ENCODE peak calls at places on chromosomes 6 and 20, in seven cellular contexts. F is ovary, G is prostate gland, U is HCT116, S is uterus, W is heart left ventricle, X is A549. H is an unnamed sample. For H3K4me1 and H3K9me3, the result is how much of the 10 kb centered on the place peaks cover.

GRCh38 chr6:53986165-53986720 is 125.0 kb upstream of the MLIP start:
- DNase-seq in F (no peak), G (peak), U (peak), S (no peak), W (peak), X (peak), H (no peak)

GRCh38 chr20:17912916-17913315 is 55.7 kb downstream of the SNX5 start:
- DNase-seq in F (no peak), G (no peak), U (no peak), S (no peak), W (no peak), X (no peak), H (no peak)

GRCh38 chr6:89058627-89059026 is 21.9 kb upstream of the PNRC1 start:
- DNase-seq in F (no peak), G (no peak), U (no peak), S (no peak), W (no peak), X (no peak), H (no peak)

GRCh38 chr20:36010081-36010480 is 41.7 kb downstream of the CNBD2 start:
- DNase-seq in F (no peak), G (no peak), U (no peak), S (no peak), W (no peak), X (no peak), H (peak)

GRCh38 chr6:35318200-35318844 is 20.7 kb downstream of the DEF6 start:
- DNase-seq in F (peak), G (peak), U (no peak), S (peak), W (peak), X (peak), H (peak)

GRCh38 chr6:20129290-20130088 is 82.8 kb downstream of the MBOAT1 start:
- DNase-seq in F (no peak), G (no peak), U (no peak), S (no peak), W (no peak), X (no peak), H (no peak)

GRCh38 chr6:9628819-9629218 is 786.1 kb downstream of the TFAP2A start:
- DNase-seq in F (no peak), G (no peak), U (no peak), S (no peak), W (no peak), X (no peak), H (no peak)

GRCh38 chr20:51480507-51481270 is 61.8 kb downstream of the NFATC2 start:
- DNase-seq in F (no peak), G (no peak), U (no peak), S (no peak), W (no peak), X (no peak), H (no peak)

GRCh38 chr20:48102076-48102787 is 317.0 kb upstream of the SULF2 start:
- DNase-seq in F (no peak), G (no peak), U (no peak), S (no peak), W (no peak), X (no peak), H (no peak)

GRCh38 chr20:57620274-57620990 is at the start of gene ZBP1:
- DNase-seq in F (no peak), G (peak), U (no peak), S (no peak), W (no peak), X (no peak), H (no peak)

GRCh38 chr20:2688041-2688591 is 4.5 kb upstream of the EBF4 start:
- DNase-seq in F (peak), G (no peak), U (peak), S (no peak), W (no peak), X (no peak), H (no peak)

GRCh38 chr20:58763076-58763475 is 70.5 kb downstream of the NPEPL1 start:
- DNase-seq in F (no peak), G (no peak), U (no peak), S (no peak), W (no peak), X (no peak), H (peak)

GRCh38 chr6:93751969-93752368 is 332.6 kb upstream of the EPHA7 start:
- DNase-seq in F (no peak), G (no peak), U (no peak), S (no peak), W (no peak), X (no peak), H (no peak)

GRCh38 chr6:155026366-155027045 is 31.4 kb downstream of the TIAM2 start:
- DNase-seq in F (peak), G (peak), U (peak), S (peak), W (no peak), X (peak), H (no peak)

GRCh38 chr20:60454491-60454890 is 496.3 kb downstream of the CDH26 start:
- DNase-seq in F (no peak), G (no peak), U (no peak), S (no peak), W (no peak), X (no peak), H (no peak)

GRCh38 chr6:56400273-56400672 is 152.9 kb upstream of the COL21A1 start:
- DNase-seq in F (no peak), G (no peak), U (no peak), S (no peak), W (no peak), X (peak), H (no peak)

GRCh38 chr20:2101057-2101934 is at the start of gene STK35:
- DNase-seq in F (no peak), G (peak), U (peak), S (no peak), W (no peak), X (peak), H (peak)

GRCh38 chr6:68638225-68638900 is 3.3 kb downstream of the ADGRB3 start:
- DNase-seq in F (peak), G (no peak), U (no peak), S (peak), W (peak), X (peak), H (no peak)

GRCh38 chr6:110449545-110449903 is 26.9 kb downstream of the SLC22A16 start:
- DNase-seq in F (no peak), G (no peak), U (no peak), S (no peak), W (no peak), X (no peak), H (no peak)

GRCh38 chr6:48147101-48147500 is 36.1 kb upstream of the PTCHD4 start:
- DNase-seq in F (no peak), G (no peak), U (no peak), S (no peak), W (no peak), X (no peak), H (no peak)

GRCh38 chr20:38316341-38316740 is 12.4 kb downstream of the BPI start:
- DNase-seq in F (no peak), G (no peak), U (no peak), S (no peak), W (no peak), X (no peak), H (no peak)

GRCh38 chr20:23232679-23233308 is 117.8 kb upstream of the NXT1 start:
- DNase-seq in F (no peak), G (no peak), U (no peak), S (no peak), W (no peak), X (no peak), H (peak)

GRCh38 chr6:99905209-99906106 is 88.6 kb downstream of the MCHR2 start:
- DNase-seq in F (no peak), G (no peak), U (peak), S (no peak), W (no peak), X (peak), H (no peak)

GRCh38 chr20:33160681-33161080 is 7.3 kb upstream of the BPIFA2 start:
- DNase-seq in F (no peak), G (no peak), U (no peak), S (no peak), W (no peak), X (no peak), H (no peak)

GRCh38 chr6:132764370-132764769 is 6.7 kb upstream of the VNN2 start:
- DNase-seq in F (no peak), G (no peak), U (no peak), S (peak), W (peak), X (peak), H (no peak)

GRCh38 chr20:36653456-36653855 is 7.5 kb upstream of the SLA2 start:
- DNase-seq in F (no peak), G (no peak), U (no peak), S (no peak), W (no peak), X (no peak), H (no peak)

GRCh38 chr20:22579119-22579427 is 5.3 kb downstream of the FOXA2 start:
- DNase-seq in F (no peak), G (no peak), U (no peak), S (no peak), W (no peak), X (no peak), H (no peak)

GRCh38 chr6:108186226-108186625 is 20.4 kb downstream of the NR2E1 start:
- DNase-seq in F (no peak), G (no peak), U (no peak), S (no peak), W (no peak), X (no peak), H (no peak)

GRCh38 chr6:16043171-16044142 is 85.4 kb upstream of the MYLIP start:
- DNase-seq in F (no peak), G (no peak), U (no peak), S (no peak), W (no peak), X (no peak), H (no peak)

GRCh38 chr6:3341467-3341866 is 82.7 kb downstream of the PSMG4 start:
- DNase-seq in F (no peak), G (no peak), U (no peak), S (no peak), W (no peak), X (no peak), H (no peak)

GRCh38 chr6:13488015-13488895 is 855 bp upstream of the GFOD1 start:
- DNase-seq in F (peak), G (peak), U (no peak), S (peak), W (peak), X (no peak), H (peak)

GRCh38 chr6:88641178-88641903 is 322.1 kb downstream of the RNGTT start:
- DNase-seq in F (no peak), G (no peak), U (no peak), S (no peak), W (no peak), X (no peak), H (no peak)

GRCh38 chr6:107977283-107977682 is 19.3 kb upstream of the SEC63 start:
- DNase-seq in F (no peak), G (no peak), U (no peak), S (no peak), W (no peak), X (no peak), H (no peak)

GRCh38 chr6:117505337-117505736 is 22.9 kb downstream of the DCBLD1 start:
- DNase-seq in F (no peak), G (no peak), U (no peak), S (no peak), W (no peak), X (no peak), H (no peak)

GRCh38 chr6:121590941-121591340 is 155.5 kb downstream of the GJA1 start:
- DNase-seq in F (no peak), G (no peak), U (no peak), S (no peak), W (no peak), X (no peak), H (no peak)

GRCh38 chr6:30918675-30919074 is 4.6 kb downstream of the VARS2 start:
- DNase-seq in F (no peak), G (no peak), U (no peak), S (no peak), W (no peak), X (no peak), H (no peak)

GRCh38 chr20:59434950-59435349 is 134.5 kb downstream of the EDN3 start:
- DNase-seq in F (no peak), G (no peak), U (no peak), S (no peak), W (no peak), X (no peak), H (no peak)

GRCh38 chr6:38058022-38058421 is 238.5 kb downstream of the ZFAND3 start:
- DNase-seq in F (no peak), G (no peak), U (peak), S (no peak), W (no peak), X (no peak), H (no peak)

GRCh38 chr6:43092635-43093034 is 16.5 kb downstream of the PTK7 start:
- DNase-seq in F (no peak), G (no peak), U (no peak), S (no peak), W (no peak), X (no peak), H (no peak)
- H3K4me1 ChIP-seq in F (under half), G (under half), U (under half), S (under half), W (under half), X (under half), H (half or more)

GRCh38 chr6:159970659-159971063 is 1.8 kb downstream of the IGF2R start:
- DNase-seq in F (no peak), G (no peak), U (no peak), S (no peak), W (no peak), X (no peak), H (peak)

GRCh38 chr6:159966981-159967380 is 1.9 kb upstream of the IGF2R start:
- DNase-seq in F (no peak), G (no peak), U (no peak), S (no peak), W (no peak), X (no peak), H (no peak)

GRCh38 chr6:159969204-159969912 is 476 bp downstream of the IGF2R start:
- DNase-seq in F (peak), G (peak), U (no peak), S (peak), W (peak), X (peak), H (no peak)

GRCh38 chr6:159969921-159970320 is 1.0 kb downstream of the IGF2R start:
- DNase-seq in F (no peak), G (peak), U (peak), S (peak), W (peak), X (peak), H (no peak)

DNA sequence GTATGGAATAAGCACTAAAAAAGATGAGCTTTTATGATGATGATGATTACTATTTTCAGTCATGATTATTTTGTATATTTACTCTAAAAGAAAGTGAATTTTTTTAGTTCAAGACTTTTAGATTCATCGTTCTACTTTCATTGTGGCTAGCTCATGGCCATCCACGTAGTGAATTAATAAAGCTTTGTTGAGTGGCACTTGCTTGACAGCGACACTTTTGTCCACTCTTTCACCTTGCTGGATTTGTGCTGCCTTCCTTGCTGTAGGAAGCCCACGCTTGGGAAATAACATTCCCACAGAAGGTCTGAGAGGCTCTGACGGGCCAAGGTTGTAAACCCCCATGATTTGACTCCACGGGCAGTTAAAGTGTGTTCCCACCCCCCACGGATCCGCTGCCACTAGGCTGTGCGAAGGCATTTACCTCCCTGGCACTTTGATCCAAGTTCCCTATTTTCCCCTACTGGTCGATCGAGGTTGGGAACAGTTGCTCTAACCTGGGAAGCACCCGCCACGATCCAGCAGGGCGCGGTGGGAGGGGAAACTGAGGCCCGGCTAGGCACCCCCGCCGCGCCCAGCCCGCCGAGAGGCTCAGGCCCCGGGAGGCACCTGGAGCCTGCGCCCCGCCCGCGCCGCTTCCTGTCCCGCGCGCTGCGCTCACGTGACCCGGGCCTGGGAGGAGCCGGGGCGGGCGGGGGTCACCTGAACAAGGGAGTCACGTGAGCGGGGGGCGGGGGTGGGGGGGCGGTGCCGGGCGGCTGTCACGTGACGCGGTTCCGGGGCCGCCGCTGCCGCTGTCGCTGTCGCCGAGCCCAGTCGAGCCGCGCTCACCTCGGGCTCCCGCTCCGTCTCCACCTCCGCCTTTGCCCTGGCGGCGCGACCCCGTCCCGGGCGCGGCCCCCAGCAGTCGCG is at the start of gene IGF2R:
- DNase-seq in F (peak), G (peak), U (peak), S (peak), W (peak), X (peak), H (peak)
- TF ChIP-seq POLR2A in F (peak), G (peak), U (peak), S (no peak), W (peak), X (peak), H (peak)

GRCh38 chr20:54111460-54111859 is 41.1 kb upstream of the BCAS1 start:
- DNase-seq in F (no peak), G (no peak), U (no peak), S (no peak), W (no peak), X (no peak), H (no peak)
- H3K9me3 ChIP-seq in F (under half), G (under half), U (under half), S (under half), W (under half), X (under half), H (under half)

DNA sequence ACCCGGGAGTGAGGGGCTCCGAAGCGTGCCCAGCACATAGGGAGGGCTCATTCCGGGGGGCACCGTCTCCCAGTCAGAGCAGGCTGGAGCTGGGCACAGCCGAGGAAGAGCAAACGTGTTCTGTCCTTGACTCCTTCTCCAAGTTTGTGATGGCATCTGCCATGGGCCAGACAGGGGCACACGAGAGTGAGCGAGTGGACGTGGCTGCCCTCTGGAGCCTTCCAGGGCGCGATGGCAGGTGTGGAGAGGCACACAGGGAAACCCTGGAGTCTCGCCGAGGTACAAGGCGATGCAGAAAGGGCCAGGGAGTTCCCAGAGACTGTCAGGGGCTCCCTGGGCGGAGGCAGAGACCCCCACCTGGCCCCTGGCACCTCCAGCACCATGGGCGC is 9.9 kb upstream of the GATA5 start:
- DNase-seq in F (no peak), G (no peak), U (no peak), S (no peak), W (no peak), X (no peak), H (no peak)
- H3K4me1 ChIP-seq in F (under half), G (under half), U (under half), S (under half), W (under half), X (under half), H (under half)

GRCh38 chr6:169751242-169752073 is at the start of the genes DYNLT2 and ERMARD:
- DNase-seq in F (peak), G (peak), U (peak), S (peak), W (peak), X (peak), H (peak)
- TF ChIP-seq POLR2A in F (peak), G (no peak), U (peak), S (peak), W (peak), X (peak), H (peak)

GRCh38 chr6:169376458-169376857 is 122.8 kb upstream of the THBS2 start:
- DNase-seq in F (no peak), G (no peak), U (no peak), S (no peak), W (no peak), X (no peak), H (no peak)
- H3K9me3 ChIP-seq in F (under half), G (under half), U (under half), S (under half), W (under half), X (under half), H (under half)

GRCh38 chr6:24858154-24858801 is 59.6 kb upstream of the ARMH2 start:
- DNase-seq in F (no peak), G (no peak), U (no peak), S (no peak), W (no peak), X (no peak), H (no peak)
- H3K4me1 ChIP-seq in F (under half), G (under half), U (under half), S (under half), W (under half), X (under half), H (under half)

DNA sequence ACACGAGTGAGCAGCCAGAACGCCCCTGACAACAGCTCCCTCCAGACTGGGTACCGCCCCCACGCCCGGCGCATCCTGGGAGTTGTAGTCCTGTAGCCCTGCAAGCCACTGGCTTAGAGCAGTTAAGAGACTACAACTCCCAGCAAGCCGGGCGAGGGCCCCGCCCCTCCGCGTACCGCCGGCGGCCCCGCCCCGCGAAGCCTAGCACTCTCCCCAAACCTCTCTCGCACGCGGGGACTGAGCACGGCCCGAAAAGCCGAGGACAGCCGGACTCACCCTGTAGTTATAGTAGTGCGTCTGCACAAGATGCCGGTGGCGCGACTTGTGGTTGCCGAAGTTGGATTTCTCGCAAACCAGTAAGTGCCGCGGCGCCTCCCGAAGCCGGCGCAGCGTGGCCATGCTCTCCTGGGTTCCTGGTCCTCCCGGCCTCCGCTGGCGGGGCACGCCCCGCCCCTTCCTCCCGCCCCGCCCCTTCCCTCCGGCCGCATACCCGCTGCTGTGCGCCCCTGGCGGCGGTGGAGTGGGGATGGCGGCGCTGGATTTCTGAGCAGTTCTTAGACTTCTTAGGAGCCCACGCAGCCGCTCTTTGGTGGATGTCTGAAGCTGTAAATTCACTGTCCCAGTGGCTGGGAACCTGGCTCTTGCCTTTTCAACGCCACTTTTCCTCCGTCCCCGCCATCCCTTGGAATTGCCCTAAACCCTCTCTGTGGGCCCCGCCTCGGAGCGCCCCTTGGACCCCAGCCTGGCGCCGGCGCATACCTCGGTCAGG is at the start of gene RPP40:
- DNase-seq in F (peak), G (peak), U (peak), S (peak), W (peak), X (peak), H (peak)
- TF ChIP-seq POLR2A in F (peak), G (peak), U (no peak), S (peak), W (peak), X (peak), H (no peak)